ENCODE peak calls at places on chromosomes 16 and 17, in seven cellular contexts. One of them, this sample, is unnamed.

GRCh38 chr17:34997355-34997862 is 17.1 kb downstream of the LIG3 start:
- DNase-seq in left ventricle myocardium superior: peak; percentile 29
- DNase-seq in NCI-H1048: no peak
- DNase-seq in H9: no peak
- DNase-seq in stimulated activated naive CD4-positive, alpha-beta T cell: no peak
- DNase-seq in activated T-cell treated with anti-CD3 and anti-CD28 coated beads, Interleukin-2, amount 50 U/mL, for 72 hours: no peak
- DNase-seq in CD8-positive, alpha-beta memory T cell: no peak
- DNase-seq in this sample: no peak

GRCh38 chr16:49617710-49618330 is 238.1 kb downstream of the ZNF423 start:
- DNase-seq in left ventricle myocardium superior: no peak
- DNase-seq in NCI-H1048: no peak
- DNase-seq in H9: peak; percentile 5
- DNase-seq in stimulated activated naive CD4-positive, alpha-beta T cell: no peak
- DNase-seq in activated T-cell treated with anti-CD3 and anti-CD28 coated beads, Interleukin-2, amount 50 U/mL, for 72 hours: no peak
- DNase-seq in CD8-positive, alpha-beta memory T cell: no peak
- DNase-seq in this sample: no peak

GRCh38 chr17:49699967-49700575 is 7.7 kb downstream of the SLC35B1 start:
- DNase-seq in left ventricle myocardium superior: peak; percentile 75
- DNase-seq in NCI-H1048: no peak
- DNase-seq in H9: no peak
- DNase-seq in stimulated activated naive CD4-positive, alpha-beta T cell: no peak
- DNase-seq in activated T-cell treated with anti-CD3 and anti-CD28 coated beads, Interleukin-2, amount 50 U/mL, for 72 hours: no peak
- DNase-seq in CD8-positive, alpha-beta memory T cell: no peak
- DNase-seq in this sample: no peak

GRCh38 chr17:4739122-4740024 is at the start of the genes CXCL16 and ZMYND15:
- DNase-seq in left ventricle myocardium superior: peak; percentile 74
- DNase-seq in NCI-H1048: no peak
- DNase-seq in H9: peak; percentile 59
- DNase-seq in stimulated activated naive CD4-positive, alpha-beta T cell: peak; percentile 63
- DNase-seq in activated T-cell treated with anti-CD3 and anti-CD28 coated beads, Interleukin-2, amount 50 U/mL, for 72 hours: peak; percentile 73
- DNase-seq in CD8-positive, alpha-beta memory T cell: peak; percentile 69
- DNase-seq in this sample: no peak

GRCh38 chr17:50820651-50821050 is 14.7 kb upstream of the WFIKKN2 start:
- DNase-seq in left ventricle myocardium superior: no peak
- DNase-seq in NCI-H1048: no peak
- DNase-seq in H9: no peak
- DNase-seq in stimulated activated naive CD4-positive, alpha-beta T cell: no peak
- DNase-seq in activated T-cell treated with anti-CD3 and anti-CD28 coated beads, Interleukin-2, amount 50 U/mL, for 72 hours: no peak
- DNase-seq in CD8-positive, alpha-beta memory T cell: no peak
- DNase-seq in this sample: no peak

GRCh38 chr16:66932076-66932475 is 2.1 kb downstream of the CIAO2B start:
- DNase-seq in left ventricle myocardium superior: no peak
- DNase-seq in NCI-H1048: no peak
- DNase-seq in H9: no peak
- DNase-seq in stimulated activated naive CD4-positive, alpha-beta T cell: no peak
- DNase-seq in activated T-cell treated with anti-CD3 and anti-CD28 coated beads, Interleukin-2, amount 50 U/mL, for 72 hours: no peak
- DNase-seq in CD8-positive, alpha-beta memory T cell: no peak
- DNase-seq in this sample: no peak

GRCh38 chr16:57017251-57017650 is 27.9 kb downstream of the NLRC5 start:
- DNase-seq in left ventricle myocardium superior: no peak
- DNase-seq in NCI-H1048: no peak
- DNase-seq in H9: no peak
- DNase-seq in stimulated activated naive CD4-positive, alpha-beta T cell: no peak
- DNase-seq in activated T-cell treated with anti-CD3 and anti-CD28 coated beads, Interleukin-2, amount 50 U/mL, for 72 hours: no peak
- DNase-seq in CD8-positive, alpha-beta memory T cell: no peak
- DNase-seq in this sample: no peak

GRCh38 chr16:53912155-53912554 is 208.2 kb downstream of the FTO start:
- DNase-seq in left ventricle myocardium superior: no peak
- DNase-seq in NCI-H1048: no peak
- DNase-seq in H9: no peak
- DNase-seq in stimulated activated naive CD4-positive, alpha-beta T cell: no peak
- DNase-seq in activated T-cell treated with anti-CD3 and anti-CD28 coated beads, Interleukin-2, amount 50 U/mL, for 72 hours: peak; percentile 57
- DNase-seq in CD8-positive, alpha-beta memory T cell: peak; percentile 16
- DNase-seq in this sample: no peak

GRCh38 chr16:72848759-72849664 is 198.9 kb downstream of the ZFHX3 start:
- DNase-seq in left ventricle myocardium superior: peak; percentile 93
- DNase-seq in NCI-H1048: no peak
- DNase-seq in H9: no peak
- DNase-seq in stimulated activated naive CD4-positive, alpha-beta T cell: no peak
- DNase-seq in activated T-cell treated with anti-CD3 and anti-CD28 coated beads, Interleukin-2, amount 50 U/mL, for 72 hours: no peak
- DNase-seq in CD8-positive, alpha-beta memory T cell: no peak
- DNase-seq in this sample: no peak

GRCh38 chr16:4982056-4982867 is 24.1 kb downstream of the SEC14L5 start:
- DNase-seq in left ventricle myocardium superior: peak; percentile 80
- DNase-seq in NCI-H1048: no peak
- DNase-seq in H9: no peak
- DNase-seq in stimulated activated naive CD4-positive, alpha-beta T cell: no peak
- DNase-seq in activated T-cell treated with anti-CD3 and anti-CD28 coated beads, Interleukin-2, amount 50 U/mL, for 72 hours: no peak
- DNase-seq in CD8-positive, alpha-beta memory T cell: no peak
- DNase-seq in this sample: no peak

GRCh38 chr17:58176200-58176599 is 9.4 kb downstream of the OR4D2 start:
- DNase-seq in left ventricle myocardium superior: no peak
- DNase-seq in NCI-H1048: no peak
- DNase-seq in H9: no peak
- DNase-seq in stimulated activated naive CD4-positive, alpha-beta T cell: no peak
- DNase-seq in activated T-cell treated with anti-CD3 and anti-CD28 coated beads, Interleukin-2, amount 50 U/mL, for 72 hours: no peak
- DNase-seq in CD8-positive, alpha-beta memory T cell: no peak
- DNase-seq in this sample: no peak

GRCh38 chr16:80518436-80518835 is 22.4 kb upstream of the DYNLRB2 start:
- DNase-seq in left ventricle myocardium superior: no peak
- DNase-seq in NCI-H1048: no peak
- DNase-seq in H9: no peak
- DNase-seq in stimulated activated naive CD4-positive, alpha-beta T cell: peak; percentile 10
- DNase-seq in activated T-cell treated with anti-CD3 and anti-CD28 coated beads, Interleukin-2, amount 50 U/mL, for 72 hours: peak; percentile 14
- DNase-seq in CD8-positive, alpha-beta memory T cell: no peak
- DNase-seq in this sample: peak; percentile 34

GRCh38 chr17:20173091-20173490 is 163.9 kb downstream of the SPECC1 start:
- DNase-seq in left ventricle myocardium superior: no peak
- DNase-seq in NCI-H1048: no peak
- DNase-seq in H9: no peak
- DNase-seq in stimulated activated naive CD4-positive, alpha-beta T cell: no peak
- DNase-seq in activated T-cell treated with anti-CD3 and anti-CD28 coated beads, Interleukin-2, amount 50 U/mL, for 72 hours: no peak
- DNase-seq in CD8-positive, alpha-beta memory T cell: no peak
- DNase-seq in this sample: no peak

GRCh38 chr17:13520899-13521572 is 80.7 kb downstream of the HS3ST3A1 start:
- DNase-seq in left ventricle myocardium superior: no peak
- DNase-seq in NCI-H1048: no peak
- DNase-seq in H9: no peak
- DNase-seq in stimulated activated naive CD4-positive, alpha-beta T cell: no peak
- DNase-seq in activated T-cell treated with anti-CD3 and anti-CD28 coated beads, Interleukin-2, amount 50 U/mL, for 72 hours: no peak
- DNase-seq in CD8-positive, alpha-beta memory T cell: no peak
- DNase-seq in this sample: no peak

GRCh38 chr17:36661047-36661666 is 59.8 kb downstream of the MRM1 start:
- DNase-seq in left ventricle myocardium superior: no peak
- DNase-seq in NCI-H1048: no peak
- DNase-seq in H9: no peak
- DNase-seq in stimulated activated naive CD4-positive, alpha-beta T cell: no peak
- DNase-seq in activated T-cell treated with anti-CD3 and anti-CD28 coated beads, Interleukin-2, amount 50 U/mL, for 72 hours: no peak
- DNase-seq in CD8-positive, alpha-beta memory T cell: no peak
- DNase-seq in this sample: no peak

GRCh38 chr16:23949630-23950290 is 114.0 kb downstream of the PRKCB start:
- DNase-seq in left ventricle myocardium superior: peak; percentile 52
- DNase-seq in NCI-H1048: no peak
- DNase-seq in H9: no peak
- DNase-seq in stimulated activated naive CD4-positive, alpha-beta T cell: peak; percentile 64
- DNase-seq in activated T-cell treated with anti-CD3 and anti-CD28 coated beads, Interleukin-2, amount 50 U/mL, for 72 hours: peak; percentile 76
- DNase-seq in CD8-positive, alpha-beta memory T cell: peak; percentile 59
- DNase-seq in this sample: peak; percentile 37

GRCh38 chr17:49022391-49022941 is 25.3 kb downstream of the IGF2BP1 start:
- DNase-seq in left ventricle myocardium superior: no peak
- DNase-seq in NCI-H1048: no peak
- DNase-seq in H9: peak; percentile 96
- DNase-seq in stimulated activated naive CD4-positive, alpha-beta T cell: no peak
- DNase-seq in activated T-cell treated with anti-CD3 and anti-CD28 coated beads, Interleukin-2, amount 50 U/mL, for 72 hours: no peak
- DNase-seq in CD8-positive, alpha-beta memory T cell: no peak
- DNase-seq in this sample: no peak

GRCh38 chr17:40791808-40792436 is 7.8 kb downstream of the KRT28 start:
- DNase-seq in left ventricle myocardium superior: no peak
- DNase-seq in NCI-H1048: no peak
- DNase-seq in H9: no peak
- DNase-seq in stimulated activated naive CD4-positive, alpha-beta T cell: no peak
- DNase-seq in activated T-cell treated with anti-CD3 and anti-CD28 coated beads, Interleukin-2, amount 50 U/mL, for 72 hours: no peak
- DNase-seq in CD8-positive, alpha-beta memory T cell: no peak
- DNase-seq in this sample: no peak

GRCh38 chr16:77965346-77965745 is 57.0 kb upstream of the CLEC3A start:
- DNase-seq in left ventricle myocardium superior: peak; percentile 41
- DNase-seq in NCI-H1048: no peak
- DNase-seq in H9: no peak
- DNase-seq in stimulated activated naive CD4-positive, alpha-beta T cell: no peak
- DNase-seq in activated T-cell treated with anti-CD3 and anti-CD28 coated beads, Interleukin-2, amount 50 U/mL, for 72 hours: no peak
- DNase-seq in CD8-positive, alpha-beta memory T cell: no peak
- DNase-seq in this sample: no peak

GRCh38 chr16:27230562-27230991 is 27.3 kb downstream of the KDM8 start:
- DNase-seq in left ventricle myocardium superior: peak; percentile 44
- DNase-seq in NCI-H1048: no peak
- DNase-seq in H9: no peak
- DNase-seq in stimulated activated naive CD4-positive, alpha-beta T cell: peak; percentile 62
- DNase-seq in activated T-cell treated with anti-CD3 and anti-CD28 coated beads, Interleukin-2, amount 50 U/mL, for 72 hours: peak; percentile 70
- DNase-seq in CD8-positive, alpha-beta memory T cell: peak; percentile 56
- DNase-seq in this sample: no peak

GRCh38 chr17:67260051-67260987 is 15.3 kb upstream of the HELZ start:
- DNase-seq in left ventricle myocardium superior: no peak
- DNase-seq in NCI-H1048: no peak
- DNase-seq in H9: peak; percentile 14
- DNase-seq in stimulated activated naive CD4-positive, alpha-beta T cell: no peak
- DNase-seq in activated T-cell treated with anti-CD3 and anti-CD28 coated beads, Interleukin-2, amount 50 U/mL, for 72 hours: no peak
- DNase-seq in CD8-positive, alpha-beta memory T cell: no peak
- DNase-seq in this sample: no peak

GRCh38 chr17:2414665-2415064 is 13.8 kb upstream of the MNT start:
- DNase-seq in left ventricle myocardium superior: no peak
- DNase-seq in NCI-H1048: no peak
- DNase-seq in H9: no peak
- DNase-seq in stimulated activated naive CD4-positive, alpha-beta T cell: no peak
- DNase-seq in activated T-cell treated with anti-CD3 and anti-CD28 coated beads, Interleukin-2, amount 50 U/mL, for 72 hours: no peak
- DNase-seq in CD8-positive, alpha-beta memory T cell: no peak
- DNase-seq in this sample: no peak

GRCh38 chr17:33778505-33779398 is 476.3 kb upstream of the CCL2 start:
- DNase-seq in left ventricle myocardium superior: peak; percentile 40
- DNase-seq in NCI-H1048: no peak
- DNase-seq in H9: peak; percentile 65
- DNase-seq in stimulated activated naive CD4-positive, alpha-beta T cell: no peak
- DNase-seq in activated T-cell treated with anti-CD3 and anti-CD28 coated beads, Interleukin-2, amount 50 U/mL, for 72 hours: peak; percentile 34
- DNase-seq in CD8-positive, alpha-beta memory T cell: no peak
- DNase-seq in this sample: peak; percentile 15

GRCh38 chr16:50273888-50274770 is 7.8 kb downstream of the ADCY7 start:
- DNase-seq in left ventricle myocardium superior: peak; percentile 34
- DNase-seq in NCI-H1048: no peak
- DNase-seq in H9: no peak
- DNase-seq in stimulated activated naive CD4-positive, alpha-beta T cell: peak; percentile 38
- DNase-seq in activated T-cell treated with anti-CD3 and anti-CD28 coated beads, Interleukin-2, amount 50 U/mL, for 72 hours: peak; percentile 67
- DNase-seq in CD8-positive, alpha-beta memory T cell: peak; percentile 43
- DNase-seq in this sample: peak; percentile 81

GRCh38 chr17:43660262-43660661 is 1.5 kb downstream of the MEOX1 start:
- DNase-seq in left ventricle myocardium superior: no peak
- DNase-seq in NCI-H1048: no peak
- DNase-seq in H9: no peak
- DNase-seq in stimulated activated naive CD4-positive, alpha-beta T cell: no peak
- DNase-seq in activated T-cell treated with anti-CD3 and anti-CD28 coated beads, Interleukin-2, amount 50 U/mL, for 72 hours: no peak
- DNase-seq in CD8-positive, alpha-beta memory T cell: no peak
- DNase-seq in this sample: no peak

GRCh38 chr16:381788-382717 is at the start of gene PGAP6:
- DNase-seq in left ventricle myocardium superior: peak; percentile 83
- DNase-seq in NCI-H1048: no peak
- DNase-seq in H9: no peak
- DNase-seq in stimulated activated naive CD4-positive, alpha-beta T cell: peak; percentile 66
- DNase-seq in activated T-cell treated with anti-CD3 and anti-CD28 coated beads, Interleukin-2, amount 50 U/mL, for 72 hours: peak; percentile 81
- DNase-seq in CD8-positive, alpha-beta memory T cell: peak; percentile 66
- DNase-seq in this sample: no peak

GRCh38 chr17:82696916-82697807 is 1.3 kb downstream of the RAB40B start:
- DNase-seq in left ventricle myocardium superior: no peak
- DNase-seq in NCI-H1048: no peak
- DNase-seq in H9: peak; percentile 54
- DNase-seq in stimulated activated naive CD4-positive, alpha-beta T cell: peak; percentile 18
- DNase-seq in activated T-cell treated with anti-CD3 and anti-CD28 coated beads, Interleukin-2, amount 50 U/mL, for 72 hours: peak; percentile 17
- DNase-seq in CD8-positive, alpha-beta memory T cell: no peak
- DNase-seq in this sample: no peak

GRCh38 chr16:64406661-64407267 is 715.1 kb downstream of the CDH11 start:
- DNase-seq in left ventricle myocardium superior: no peak
- DNase-seq in NCI-H1048: no peak
- DNase-seq in H9: no peak
- DNase-seq in stimulated activated naive CD4-positive, alpha-beta T cell: no peak
- DNase-seq in activated T-cell treated with anti-CD3 and anti-CD28 coated beads, Interleukin-2, amount 50 U/mL, for 72 hours: no peak
- DNase-seq in CD8-positive, alpha-beta memory T cell: no peak
- DNase-seq in this sample: no peak

GRCh38 chr17:59357929-59358328 is 26.5 kb downstream of the YPEL2 start:
- DNase-seq in left ventricle myocardium superior: no peak
- DNase-seq in NCI-H1048: no peak
- DNase-seq in H9: no peak
- DNase-seq in stimulated activated naive CD4-positive, alpha-beta T cell: no peak
- DNase-seq in activated T-cell treated with anti-CD3 and anti-CD28 coated beads, Interleukin-2, amount 50 U/mL, for 72 hours: peak; percentile 36
- DNase-seq in CD8-positive, alpha-beta memory T cell: no peak
- DNase-seq in this sample: no peak

GRCh38 chr17:65564793-65565192 is 3.3 kb upstream of the AXIN2 start:
- DNase-seq in left ventricle myocardium superior: peak; percentile 45
- DNase-seq in NCI-H1048: no peak
- DNase-seq in H9: no peak
- DNase-seq in stimulated activated naive CD4-positive, alpha-beta T cell: no peak
- DNase-seq in activated T-cell treated with anti-CD3 and anti-CD28 coated beads, Interleukin-2, amount 50 U/mL, for 72 hours: no peak
- DNase-seq in CD8-positive, alpha-beta memory T cell: no peak
- DNase-seq in this sample: no peak

GRCh38 chr17:17899486-17899885 is 62.7 kb upstream of the SREBF1 start:
- DNase-seq in left ventricle myocardium superior: no peak
- DNase-seq in NCI-H1048: no peak
- DNase-seq in H9: no peak
- DNase-seq in stimulated activated naive CD4-positive, alpha-beta T cell: no peak
- DNase-seq in activated T-cell treated with anti-CD3 and anti-CD28 coated beads, Interleukin-2, amount 50 U/mL, for 72 hours: no peak
- DNase-seq in CD8-positive, alpha-beta memory T cell: no peak
- DNase-seq in this sample: no peak

This sample was measured in GM12864.